ENCODE peak calls at places on chromosomes 12 and 14, in four cellular contexts. One of them, this sample, is unnamed. For H3K4me1, the result is how much of the 10 kb centered on the place peaks cover.

GRCh38 chr12:49093746-49094103 is 876 bp downstream of the DHH start:
- DNase-seq in tibial artery: no peak
- DNase-seq in osteoblast: peak
- DNase-seq in cardiac muscle cell: no peak
- DNase-seq in this sample: no peak

GRCh38 chr12:20798561-20798960 is 11.9 kb upstream of the SLCO1B3 start:
- DNase-seq in cardiac muscle cell: peak
- DNase-seq in osteoblast: no peak
- DNase-seq in tibial artery: no peak
- DNase-seq in this sample: no peak

GRCh38 chr12:6834254-6834653 is 6.0 kb downstream of the P3H3 start:
- DNase-seq in cardiac muscle cell: no peak
- DNase-seq in tibial artery: no peak
- DNase-seq in osteoblast: peak
- DNase-seq in this sample: no peak

GRCh38 chr12:118120579-118121363 is 15.2 kb upstream of the PEBP1 start:
- DNase-seq in cardiac muscle cell: peak
- DNase-seq in tibial artery: peak
- DNase-seq in osteoblast: peak
- DNase-seq in this sample: peak

GRCh38 chr14:99756796-99757195 is 36.4 kb upstream of the EML1 start:
- DNase-seq in cardiac muscle cell: no peak
- DNase-seq in tibial artery: peak
- DNase-seq in osteoblast: peak
- DNase-seq in this sample: no peak

GRCh38 chr12:91565816-91566215 is 383.2 kb upstream of the DCN start:
- DNase-seq in osteoblast: no peak
- DNase-seq in tibial artery: no peak
- DNase-seq in cardiac muscle cell: no peak
- DNase-seq in this sample: no peak

GRCh38 chr14:30385925-30386324 is 173.0 kb upstream of the G2E3 start:
- DNase-seq in cardiac muscle cell: no peak
- DNase-seq in tibial artery: no peak
- DNase-seq in osteoblast: no peak
- DNase-seq in this sample: no peak

GRCh38 chr12:123164710-123165261 is 13.9 kb upstream of the PITPNM2 start:
- DNase-seq in tibial artery: no peak
- DNase-seq in osteoblast: no peak
- DNase-seq in cardiac muscle cell: no peak
- DNase-seq in this sample: no peak

GRCh38 chr14:32077081-32078029 is at the start of gene ARHGAP5:
- DNase-seq in tibial artery: peak
- DNase-seq in osteoblast: peak
- DNase-seq in cardiac muscle cell: peak
- DNase-seq in this sample: peak
- H3K4me1 ChIP-seq in tibial artery: under half
- H3K4me1 ChIP-seq in osteoblast: under half
- H3K4me1 ChIP-seq in cardiac muscle cell: under half
- H3K4me1 ChIP-seq in this sample: under half

DNA sequence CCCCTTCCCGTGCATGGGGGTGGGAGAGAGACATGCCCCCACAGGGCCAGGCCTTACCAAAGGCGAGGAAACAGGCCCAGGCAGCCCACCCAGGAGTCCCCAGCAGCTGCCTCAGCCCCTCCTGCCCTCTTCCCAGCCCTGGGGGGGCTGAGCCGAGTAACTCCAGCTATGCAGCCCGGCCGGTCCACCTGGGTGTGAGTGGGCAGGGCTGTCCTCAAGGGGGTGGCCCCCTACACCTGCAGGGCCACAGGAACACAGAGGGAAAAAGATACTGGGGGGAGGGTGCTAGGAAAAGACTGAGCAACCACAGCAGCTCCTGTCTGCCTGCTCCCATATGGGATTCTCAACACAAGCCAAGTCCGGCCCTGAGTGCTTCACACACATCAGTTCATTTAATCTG is 7.6 kb downstream of the FIGNL2 start:
- DNase-seq in osteoblast: peak
- DNase-seq in tibial artery: no peak
- DNase-seq in cardiac muscle cell: no peak
- DNase-seq in this sample: no peak
- H3K4me1 ChIP-seq in osteoblast: under half
- H3K4me1 ChIP-seq in tibial artery: under half
- H3K4me1 ChIP-seq in cardiac muscle cell: under half
- H3K4me1 ChIP-seq in this sample: under half

GRCh38 chr12:120249266-120249874 is 16.2 kb downstream of the PXN start:
- DNase-seq in osteoblast: no peak
- DNase-seq in tibial artery: no peak
- DNase-seq in cardiac muscle cell: no peak
- DNase-seq in this sample: no peak
- H3K4me1 ChIP-seq in osteoblast: under half
- H3K4me1 ChIP-seq in tibial artery: under half
- H3K4me1 ChIP-seq in cardiac muscle cell: under half
- H3K4me1 ChIP-seq in this sample: under half

DNA sequence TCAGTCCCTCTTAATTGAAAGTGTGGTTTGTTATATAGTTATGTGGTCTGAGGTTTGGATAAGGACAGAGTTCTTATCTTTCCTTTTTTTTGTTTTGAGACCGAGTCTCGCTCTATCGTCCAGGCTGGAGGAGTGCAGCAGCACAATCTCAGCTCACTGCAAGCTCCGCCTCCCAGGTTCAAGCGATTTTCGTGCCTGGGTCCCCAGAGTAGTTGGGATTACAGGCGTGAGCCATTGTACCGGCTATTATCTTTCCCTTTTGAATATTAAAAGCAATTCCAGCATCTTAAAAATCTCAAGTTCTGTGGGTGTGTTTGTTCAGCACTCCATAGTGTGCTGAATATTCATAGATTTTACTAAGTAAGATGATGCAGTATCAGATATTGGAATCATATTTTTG is 404.4 kb upstream of the RGS6 start:
- DNase-seq in osteoblast: no peak
- DNase-seq in cardiac muscle cell: peak
- DNase-seq in tibial artery: no peak
- DNase-seq in this sample: no peak
- H3K4me1 ChIP-seq in osteoblast: under half
- H3K4me1 ChIP-seq in cardiac muscle cell: under half
- H3K4me1 ChIP-seq in tibial artery: under half
- H3K4me1 ChIP-seq in this sample: under half

DNA sequence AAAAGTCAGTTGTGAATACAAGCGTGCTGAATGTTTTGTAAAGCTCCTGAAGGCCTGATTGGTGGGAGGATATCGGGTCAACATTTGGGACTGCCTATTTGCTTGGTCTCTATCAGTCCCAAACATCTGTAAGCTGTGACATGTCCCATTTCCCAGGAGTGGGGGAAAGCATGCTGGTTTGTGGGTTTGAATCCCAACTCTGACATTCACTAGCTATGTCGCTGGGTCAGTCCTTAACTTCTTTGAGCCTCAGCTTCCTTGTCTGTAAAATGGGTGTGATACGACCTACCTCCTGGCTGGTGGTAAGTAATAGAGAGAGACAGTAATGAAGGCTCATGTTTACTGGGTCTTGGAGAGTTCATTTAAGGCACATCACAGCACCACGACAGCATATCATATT is 136.7 kb downstream of the CHST11 start:
- DNase-seq in cardiac muscle cell: no peak
- DNase-seq in osteoblast: no peak
- DNase-seq in tibial artery: no peak
- DNase-seq in this sample: no peak
- H3K4me1 ChIP-seq in cardiac muscle cell: under half
- H3K4me1 ChIP-seq in osteoblast: under half
- H3K4me1 ChIP-seq in tibial artery: under half
- H3K4me1 ChIP-seq in this sample: under half

DNA sequence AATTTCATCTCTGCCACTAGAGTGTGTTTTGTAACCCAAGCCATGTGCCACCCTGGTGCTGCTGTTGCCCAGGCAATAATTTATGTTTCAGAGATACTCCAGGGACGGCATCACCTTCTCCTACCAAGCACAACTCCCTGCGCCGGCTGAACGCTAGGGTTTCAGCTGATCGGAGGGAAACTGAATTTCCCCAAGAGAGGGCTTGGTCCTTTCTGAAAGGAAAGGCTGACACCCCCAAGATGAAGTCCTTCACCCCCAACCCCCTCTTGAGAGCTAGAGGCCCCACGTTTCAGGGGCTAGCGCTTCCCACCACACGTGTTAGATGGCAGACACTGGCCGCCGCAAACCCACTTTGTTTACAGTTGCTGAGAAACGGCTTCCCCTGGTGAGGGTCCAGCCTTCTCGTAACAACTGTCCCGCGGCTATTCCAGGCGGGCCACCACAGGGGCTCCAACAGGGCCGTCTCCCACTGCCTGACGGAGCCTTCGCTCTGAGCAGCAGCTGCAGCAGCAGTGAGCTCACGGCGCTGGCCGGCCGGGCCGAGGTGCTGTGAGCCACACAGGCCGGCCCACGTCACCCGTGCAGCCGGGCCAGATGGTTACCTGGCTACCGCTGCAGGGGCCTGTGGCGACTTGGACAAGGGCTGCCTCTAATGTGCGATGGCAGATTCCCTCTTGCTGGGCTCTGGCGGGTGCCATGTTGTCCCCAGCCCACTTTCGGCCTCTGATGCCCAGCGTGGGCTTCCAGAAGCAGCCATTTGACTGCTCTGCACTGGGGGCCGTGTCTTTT is 66.4 kb downstream of the TESC start:
- DNase-seq in osteoblast: no peak
- DNase-seq in cardiac muscle cell: peak
- DNase-seq in tibial artery: peak
- DNase-seq in this sample: no peak
- H3K4me1 ChIP-seq in osteoblast: under half
- H3K4me1 ChIP-seq in cardiac muscle cell: under half
- H3K4me1 ChIP-seq in tibial artery: under half
- H3K4me1 ChIP-seq in this sample: under half

DNA sequence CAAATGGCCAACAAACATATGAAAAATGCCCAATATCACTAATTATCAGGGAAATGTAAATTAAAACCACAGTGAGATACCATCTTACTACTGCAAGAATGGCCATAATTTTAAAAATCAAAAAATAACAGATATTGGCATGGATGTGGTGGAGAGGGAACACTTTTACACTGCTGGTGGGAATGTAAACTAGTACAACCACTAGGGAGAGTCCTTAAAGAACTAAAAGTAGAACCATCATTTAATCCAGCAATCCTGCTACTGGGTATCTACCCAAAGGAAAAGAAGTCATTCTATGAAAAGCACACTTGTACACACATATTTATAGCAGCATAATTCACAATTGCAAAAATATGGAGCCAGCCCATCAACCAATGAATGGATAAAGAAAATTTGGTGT is 459.7 kb downstream of the GXYLT1 start:
- DNase-seq in osteoblast: no peak
- DNase-seq in cardiac muscle cell: no peak
- DNase-seq in tibial artery: no peak
- DNase-seq in this sample: no peak
- H3K4me1 ChIP-seq in osteoblast: under half
- H3K4me1 ChIP-seq in cardiac muscle cell: under half
- H3K4me1 ChIP-seq in tibial artery: under half
- H3K4me1 ChIP-seq in this sample: under half

This sample was measured in breast epithelium.